ENCODE peak calls at places on chromosomes 2 and 18, in seven cellular contexts. G is gastrocnemius medialis, S is transverse colon, O is uterus, F is esophagus squamous epithelium, I is GM12891, L is lower leg skin. Z is an unnamed sample.

GRCh38 chr2:118387509-118387908 is 299.2 kb downstream of the INSIG2 start:
- DNase-seq in G (no peak), S (no peak), O (no peak), F (no peak), I (no peak), L (no peak), Z (no peak)

GRCh38 chr2:97011977-97012569 is 25.7 kb upstream of the FAM178B start:
- DNase-seq in G (no peak), S (no peak), O (no peak), F (no peak), I (no peak), L (no peak), Z (peak)

GRCh38 chr2:3130889-3131635 is 246.6 kb downstream of the EIPR1 start:
- DNase-seq in G (no peak), S (no peak), O (no peak), F (no peak), I (no peak), L (peak), Z (no peak)

GRCh38 chr2:72893594-72894319 is 6.5 kb downstream of the SPR start:
- DNase-seq in G (no peak), S (peak), O (no peak), F (no peak), I (peak), L (peak), Z (peak)

GRCh38 chr2:171830039-171830438 is 64.0 kb downstream of the SLC25A12 start:
- DNase-seq in G (no peak), S (no peak), O (no peak), F (no peak), I (no peak), L (no peak), Z (no peak)

GRCh38 chr2:125405816-125406215 is 1250.1 kb upstream of the GYPC start:
- DNase-seq in G (no peak), S (no peak), O (no peak), F (no peak), I (no peak), L (no peak), Z (no peak)

GRCh38 chr18:50280707-50281294 is 522 bp downstream of the MBD1 start:
- DNase-seq in G (no peak), S (no peak), O (no peak), F (no peak), I (no peak), L (no peak), Z (no peak)

GRCh38 chr2:42925742-42926437 is 133.5 kb upstream of the HAAO start:
- DNase-seq in G (no peak), S (no peak), O (peak), F (no peak), I (no peak), L (no peak), Z (no peak)

GRCh38 chr2:75596784-75597183 is 36.0 kb upstream of the EVA1A start:
- DNase-seq in G (no peak), S (no peak), O (no peak), F (no peak), I (no peak), L (no peak), Z (no peak)

GRCh38 chr2:136238552-136239346 is 120.8 kb upstream of the CXCR4 start:
- DNase-seq in G (no peak), S (no peak), O (no peak), F (no peak), I (no peak), L (no peak), Z (peak)

DNA sequence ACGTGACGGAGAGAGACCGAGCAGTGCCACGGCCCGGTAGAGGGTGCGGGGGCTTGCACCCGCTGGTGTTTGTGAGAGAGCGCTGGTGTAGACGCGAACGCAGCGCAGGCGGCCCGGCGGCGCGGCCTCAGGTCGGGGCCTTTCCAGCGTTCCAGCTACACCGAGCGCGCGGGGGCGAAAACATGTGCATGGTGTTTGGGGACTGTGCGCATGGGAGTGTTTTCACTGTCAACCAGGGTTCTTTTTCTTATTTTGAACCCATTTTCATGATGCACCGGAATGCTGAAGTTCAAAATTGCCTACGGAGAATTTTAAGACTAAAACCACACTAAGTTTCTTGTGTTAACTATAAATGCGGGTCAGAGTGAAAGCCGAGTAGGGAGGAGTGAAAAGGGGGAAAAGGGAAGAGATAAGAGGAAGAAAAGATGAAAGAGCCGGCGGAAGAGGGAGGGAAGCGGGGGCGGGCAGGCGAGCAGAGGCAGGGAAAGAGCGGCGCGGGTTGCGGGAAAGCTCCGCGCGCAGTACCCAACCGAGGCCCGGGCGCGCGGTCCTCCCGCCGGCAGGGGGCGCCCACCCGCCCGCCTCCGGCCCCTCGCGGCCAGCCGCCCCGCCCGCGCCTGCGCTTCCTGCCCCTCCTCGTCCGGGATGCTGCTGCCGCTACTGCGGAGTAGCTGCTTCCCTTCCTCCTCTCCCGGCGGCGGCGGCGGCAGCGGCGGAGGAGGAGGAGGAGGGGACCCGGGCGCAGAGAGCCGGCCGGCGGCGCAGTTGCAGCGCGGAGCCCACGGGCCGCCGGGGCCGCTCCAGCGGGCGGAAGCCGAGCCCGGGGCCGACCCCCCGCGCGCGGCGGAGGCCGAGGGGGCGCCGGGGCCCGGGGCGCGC is at the start of gene RAB12:
- DNase-seq in G (peak), S (peak), O (peak), F (peak), I (peak), L (peak), Z (peak)
- TF ChIP-seq POLR2A in G (peak), S (no peak), O (no peak), F (peak), I (no peak), L (no peak), Z (peak)

DNA sequence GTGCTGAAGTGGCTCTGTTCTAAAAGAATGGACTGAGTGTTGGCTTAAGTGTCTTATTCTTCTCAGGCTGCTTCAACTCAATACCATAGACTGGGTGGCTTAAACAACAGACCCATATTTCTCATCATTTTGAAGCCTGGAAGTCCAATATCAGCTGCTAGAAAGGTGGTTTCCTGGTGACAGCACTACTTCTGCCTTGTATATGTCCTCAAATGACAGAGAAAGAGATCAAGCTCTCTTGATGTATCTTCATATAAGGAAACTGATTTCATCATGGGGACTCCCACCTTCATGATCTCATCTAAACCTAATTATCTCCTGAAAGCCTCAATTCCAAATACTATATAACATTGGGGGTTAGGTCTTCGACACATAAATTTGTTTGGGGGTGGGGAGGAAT is 449.7 kb upstream of the DSEL start:
- DNase-seq in G (no peak), S (no peak), O (no peak), F (no peak), I (no peak), L (no peak), Z (no peak)
- TF ChIP-seq POLR2A in G (no peak), S (no peak), O (no peak), F (no peak), I (no peak), L (no peak), Z (no peak)

DNA sequence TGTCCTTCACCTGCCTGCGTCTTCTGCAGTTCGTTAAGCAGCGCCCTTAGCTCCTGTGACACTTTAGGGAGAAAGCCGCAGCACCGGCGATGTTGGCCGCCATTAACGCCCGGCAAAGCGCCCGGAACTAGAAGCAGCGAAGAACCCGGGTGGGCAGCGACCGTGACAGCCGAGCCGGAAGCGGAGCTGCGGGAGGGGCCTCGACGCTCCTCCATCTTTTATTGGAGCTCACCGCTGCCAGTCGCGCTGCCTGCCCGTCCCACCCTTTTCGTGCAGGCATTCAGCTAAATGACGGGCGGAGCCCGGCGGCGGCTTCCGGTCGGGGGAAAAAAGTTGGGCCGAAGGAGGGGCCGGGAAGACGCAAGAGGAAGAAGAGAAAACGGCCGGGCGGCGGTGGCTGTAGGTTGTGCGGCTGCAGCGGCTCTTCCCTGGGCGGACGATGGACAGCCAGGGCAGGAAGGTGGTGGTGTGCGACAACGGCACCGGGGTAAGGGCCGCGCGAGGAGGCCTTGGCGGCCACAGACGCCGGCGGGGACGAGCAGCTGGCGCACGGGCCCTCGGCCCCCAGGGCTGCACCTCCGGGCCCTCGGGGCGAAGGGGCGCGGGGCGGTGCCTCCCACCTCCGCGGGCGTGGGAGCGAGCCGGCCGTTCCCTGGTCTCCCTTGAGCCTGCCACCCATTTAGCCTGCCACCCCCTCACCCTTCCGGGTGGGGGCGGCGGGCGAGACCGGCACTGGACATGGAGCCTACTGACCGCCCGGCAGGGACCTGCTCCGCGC is at the start of gene ACTR2:
- DNase-seq in G (peak), S (peak), O (peak), F (peak), I (peak), L (peak), Z (peak)
- TF ChIP-seq POLR2A in G (peak), S (peak), O (peak), F (peak), I (peak), L (peak), Z (peak)

DNA sequence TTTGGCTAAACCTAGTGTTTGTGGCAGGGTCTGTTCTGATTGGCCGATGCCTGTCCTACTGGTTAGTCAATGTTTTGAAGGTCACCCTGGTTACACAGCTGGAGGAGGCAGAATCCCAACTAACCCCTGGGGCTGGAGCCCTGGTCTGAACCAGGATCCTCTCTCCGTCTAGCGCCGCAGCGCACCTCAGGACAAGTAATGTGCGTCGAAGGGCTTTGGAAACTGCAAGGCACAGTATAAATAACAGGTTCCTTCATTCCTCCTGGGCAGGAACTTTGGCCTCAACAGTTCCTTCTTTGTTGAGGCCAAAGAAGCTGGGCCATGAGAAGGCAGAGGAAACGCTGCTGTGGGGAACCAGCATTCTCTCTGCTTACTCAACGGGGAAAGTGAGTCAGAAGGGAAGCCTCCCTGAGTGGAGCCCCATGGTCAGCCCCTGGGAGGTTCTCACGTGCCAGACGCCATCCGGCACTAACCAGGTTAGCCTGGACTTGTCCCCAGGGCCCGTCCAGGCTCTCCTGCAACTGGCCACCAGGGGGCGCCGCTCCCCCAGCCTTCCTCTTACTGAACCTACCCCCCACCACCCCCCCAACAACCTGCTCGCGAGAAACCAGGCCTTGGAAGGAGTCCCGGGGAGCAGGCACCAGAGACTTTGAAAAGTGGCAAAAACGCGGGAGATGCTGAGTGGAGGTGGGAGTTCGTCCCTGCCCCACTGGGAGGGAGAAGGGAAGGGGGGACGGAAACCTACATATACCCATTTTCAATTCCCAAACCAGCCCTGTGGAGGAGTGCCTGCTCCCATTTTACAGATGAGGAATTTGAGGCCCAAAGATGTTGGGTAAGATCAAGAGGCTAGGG is 19.8 kb downstream of the TEX44 start:
- DNase-seq in G (peak), S (peak), O (peak), F (peak), I (peak), L (peak), Z (peak)
- TF ChIP-seq POLR2A in G (peak), S (peak), O (no peak), F (no peak), I (no peak), L (no peak), Z (no peak)

DNA sequence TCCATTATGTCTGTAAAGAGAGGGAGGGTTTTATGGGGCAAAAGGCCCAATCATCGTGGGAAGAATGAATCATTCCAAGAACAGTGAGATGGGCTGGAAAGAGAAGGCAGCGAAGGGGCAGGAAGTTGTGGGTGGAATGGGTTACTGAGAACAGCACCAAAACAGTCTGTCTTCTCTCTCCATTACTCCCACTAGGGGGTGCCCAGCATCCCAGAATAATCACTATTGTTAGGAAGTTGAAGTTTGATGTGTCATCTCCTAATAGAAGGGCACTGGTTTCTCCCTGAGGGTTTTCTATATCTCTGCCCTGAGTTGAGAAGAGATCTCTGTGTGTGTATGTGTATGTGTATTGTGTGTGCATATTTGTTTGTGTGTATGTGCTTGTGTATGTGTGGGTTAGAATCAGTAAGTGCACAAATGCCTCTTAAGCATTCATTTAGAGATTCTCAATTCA is 76.6 kb upstream of the MAP4K3 start:
- DNase-seq in G (peak), S (peak), O (peak), F (no peak), I (peak), L (no peak), Z (peak)
- TF ChIP-seq POLR2A in G (no peak), S (no peak), O (no peak), F (no peak), I (no peak), L (no peak), Z (no peak)

Z was measured in erythroblast.